ENCODE peak calls at places on chromosome 12, in four cellular contexts. P is AG08396, H is psoas muscle, R is H7. F is an unnamed sample.

GRCh38 chr12:109054520-109054919 is 2.1 kb downstream of the USP30 start:
- DNase-seq in R (no peak), H (no peak), P (no peak), F (no peak)

GRCh38 chr12:34398366-34398705 is 376.0 kb downstream of the ALG10 start:
- DNase-seq in H (peak), R (no peak), P (peak), F (no peak)

GRCh38 chr12:3692616-3693365 is 60.1 kb downstream of the CRACR2A start:
- DNase-seq in R (no peak), P (no peak), H (no peak), F (no peak)

GRCh38 chr12:64826234-64826633 is 1.8 kb downstream of the TBC1D30 start:
- DNase-seq in R (peak), P (peak), H (peak), F (no peak)

GRCh38 chr12:2639020-2639298 is 155.8 kb upstream of the FKBP4 start:
- DNase-seq in H (no peak), R (no peak), P (no peak), F (no peak)

GRCh38 chr12:87967871-87968270 is 61.3 kb downstream of the C12orf50 start:
- DNase-seq in R (no peak), P (no peak), H (no peak), F (no peak)

GRCh38 chr12:52428121-52428520 is 6.0 kb downstream of the KRT75 start:
- DNase-seq in P (no peak), R (no peak), H (no peak), F (no peak)

GRCh38 chr12:104673294-104674062 is 216.7 kb downstream of the CHST11 start:
- DNase-seq in H (no peak), P (no peak), R (no peak), F (no peak)

GRCh38 chr12:82529096-82529495 is 157.6 kb upstream of the TMTC2 start:
- DNase-seq in R (no peak), H (no peak), P (no peak), F (no peak)

GRCh38 chr12:110758922-110759321 is 16.2 kb upstream of the PPP1CC start:
- DNase-seq in R (no peak), H (no peak), P (no peak), F (no peak)

GRCh38 chr12:27751386-27752047 is 28.5 kb upstream of the KLHL42 start:
- DNase-seq in P (no peak), H (no peak), R (no peak), F (no peak)

GRCh38 chr12:84763112-84763511 is 149.5 kb downstream of the SLC6A15 start:
- DNase-seq in H (no peak), R (no peak), P (peak), F (no peak)

GRCh38 chr12:51401900-51402299 is 10.7 kb upstream of the GALNT6 start:
- DNase-seq in R (no peak), P (no peak), H (no peak), F (no peak)

GRCh38 chr12:71947645-71948105 is 9.0 kb downstream of the TPH2 start:
- DNase-seq in R (peak), P (peak), H (peak), F (no peak)

GRCh38 chr12:5746496-5746895 is 198.6 kb downstream of the ANO2 start:
- DNase-seq in P (no peak), H (no peak), R (no peak), F (no peak)

GRCh38 chr12:34354239-34355200 is 332.2 kb downstream of the ALG10 start:
- DNase-seq in P (no peak), R (no peak), H (no peak), F (no peak)

GRCh38 chr12:76020281-76020680 is 11.3 kb downstream of the PHLDA1 start:
- DNase-seq in P (no peak), H (no peak), R (no peak), F (peak)

GRCh38 chr12:89225808-89226368 is 126.4 kb downstream of the DUSP6 start:
- DNase-seq in H (no peak), P (peak), R (peak), F (no peak)

GRCh38 chr12:120936197-120936596 is 32.0 kb upstream of the SPPL3 start:
- DNase-seq in P (no peak), H (peak), R (no peak), F (no peak)